ENCODE peak calls at places on chromosomes 2 and 18, in eight cellular contexts. U is activated CD4-positive, CD25-positive, alpha-beta regulatory T cell; R is iPS-NIHi11; E is ELF-1; L is islet precursor cell; Z is GM12892; N is stimulated activated CD4-positive, alpha-beta T cell treated with anti-CD3 and anti-CD28 coated beads, Interleukin-1b, Interleukin-23, amount 100 ng/mL, for 24 hours; D is stimulated activated CD8-positive, alpha-beta memory T cell treated with anti-CD3 and anti-CD28 coated beads, Interleukin-2, amount 100 ng/mL, for 48 hours. J is an unnamed sample.

GRCh38 chr2:215653344-215654015 is 217.6 kb upstream of the FN1 start:
- DNase-seq in R (no peak), Z (no peak), U (no peak), L (no peak), N (no peak), E (no peak), D (no peak), J (no peak)

GRCh38 chr2:71426721-71427120 is 26.6 kb upstream of the DYSF start:
- DNase-seq in R (no peak), N (no peak), D (no peak), Z (no peak), L (no peak), E (no peak), U (no peak), J (no peak)

GRCh38 chr2:46352621-46353020 is 55.4 kb downstream of the EPAS1 start:
- DNase-seq in L (no peak), Z (no peak), D (no peak), N (no peak), E (no peak), R (no peak), U (no peak), J (no peak)

GRCh38 chr2:224930990-224931389 is 111.3 kb downstream of the DOCK10 start:
- DNase-seq in E (no peak), L (no peak), Z (no peak), U (no peak), N (no peak), R (no peak), D (no peak), J (no peak)

GRCh38 chr2:113876503-113877387 is 13.1 kb upstream of the ACTR3 start:
- DNase-seq in L (peak), R (peak), Z (no peak), E (peak), N (no peak), D (peak), U (peak), J (no peak)

GRCh38 chr2:226981731-226982373 is 146.0 kb downstream of the RHBDD1 start:
- DNase-seq in D (no peak), L (peak), U (no peak), N (no peak), Z (no peak), E (no peak), R (no peak), J (no peak)

GRCh38 chr18:55731594-55732042 is 143.6 kb upstream of the TCF4 start:
- DNase-seq in E (no peak), N (no peak), R (no peak), D (no peak), L (no peak), U (no peak), Z (no peak), J (no peak)

GRCh38 chr2:43777306-43777926 is 3.6 kb downstream of the DYNC2LI1 start:
- DNase-seq in N (no peak), Z (no peak), E (no peak), D (no peak), R (no peak), U (no peak), L (no peak), J (no peak)

GRCh38 chr2:9652267-9652666 is 21.5 kb upstream of the YWHAQ start:
- DNase-seq in R (no peak), Z (no peak), E (no peak), N (no peak), D (no peak), L (no peak), U (no peak), J (no peak)

GRCh38 chr18:9971313-9971920 is 57.6 kb downstream of the VAPA start:
- DNase-seq in D (peak), Z (no peak), L (peak), R (peak), E (peak), U (peak), N (peak), J (peak)

GRCh38 chr18:73461038-73461779 is 593.4 kb upstream of the NETO1 start:
- DNase-seq in L (no peak), D (no peak), R (no peak), E (no peak), Z (no peak), U (no peak), N (no peak), J (no peak)

GRCh38 chr2:113847144-113847543 is 42.7 kb upstream of the ACTR3 start:
- DNase-seq in N (no peak), Z (no peak), E (no peak), D (no peak), R (no peak), L (no peak), U (no peak), J (no peak)